ENCODE peak calls at places on chromosomes 1 and 21, in seven cellular contexts. Q is GM23338, P is heart right ventricle, Z is fibroblast of lung, V is SK-N-SH, F is neural progenitor cell, B is transverse colon. M is an unnamed sample.

GRCh38 chr1:3630161-3630611 is 5.4 kb downstream of the TPRG1L start:
- DNase-seq in Q (no peak), P (no peak), Z (no peak), V (no peak), F (no peak), B (no peak), M (no peak)

GRCh38 chr1:154951901-154952657 is 3.8 kb downstream of the PBXIP1 start:
- DNase-seq in Q (no peak), P (no peak), Z (no peak), V (peak), F (no peak), B (peak), M (no peak)

GRCh38 chr21:35791541-35792335 is 268.6 kb downstream of the SETD4 start:
- DNase-seq in Q (no peak), P (no peak), Z (no peak), V (no peak), F (peak), B (no peak), M (no peak)

GRCh38 chr1:208857471-208857870 is 613.3 kb upstream of the PLXNA2 start:
- DNase-seq in Q (no peak), P (no peak), Z (no peak), V (no peak), F (no peak), B (no peak), M (no peak)

GRCh38 chr1:84960371-84960770 is 36.5 kb downstream of the MCOLN2 start:
- DNase-seq in Q (no peak), P (no peak), Z (peak), V (no peak), F (no peak), B (no peak), M (no peak)

GRCh38 chr1:176609556-176610408 is 146.8 kb downstream of the PAPPA2 start:
- DNase-seq in Q (no peak), P (no peak), Z (no peak), V (no peak), F (no peak), B (no peak), M (no peak)

GRCh38 chr1:225943582-225943981 is 2.6 kb upstream of the LEFTY2 start:
- DNase-seq in Q (no peak), P (no peak), Z (no peak), V (no peak), F (no peak), B (no peak), M (no peak)

GRCh38 chr1:169858467-169858866 is 35.2 kb downstream of the SCYL3 start:
- DNase-seq in Q (no peak), P (no peak), Z (peak), V (no peak), F (no peak), B (no peak), M (no peak)

GRCh38 chr1:85553416-85553815 is 27.1 kb upstream of the CCN1 start:
- DNase-seq in Q (no peak), P (no peak), Z (no peak), V (no peak), F (no peak), B (no peak), M (no peak)

GRCh38 chr21:17900281-17900989 is 81.3 kb upstream of the C21orf91 start:
- DNase-seq in Q (peak), P (peak), Z (no peak), V (no peak), F (peak), B (no peak), M (no peak)

GRCh38 chr1:87673748-87674147 is 345.1 kb downstream of the LMO4 start:
- DNase-seq in Q (peak), P (no peak), Z (no peak), V (no peak), F (no peak), B (no peak), M (no peak)

GRCh38 chr1:205257735-205258134 is 30.0 kb downstream of the TMCC2 start:
- DNase-seq in Q (no peak), P (no peak), Z (no peak), V (no peak), F (no peak), B (no peak), M (no peak)

GRCh38 chr1:19232526-19232851 is 18.8 kb downstream of the EMC1 start:
- DNase-seq in Q (no peak), P (peak), Z (peak), V (no peak), F (no peak), B (no peak), M (peak)

GRCh38 chr1:85581138-85581801 is 709 bp downstream of the CCN1 start:
- DNase-seq in Q (peak), P (peak), Z (peak), V (peak), F (peak), B (peak), M (peak)

GRCh38 chr1:53348491-53349368 is 20.9 kb upstream of the LRP8 start:
- DNase-seq in Q (no peak), P (no peak), Z (no peak), V (no peak), F (no peak), B (no peak), M (peak)

GRCh38 chr1:31984419-31985347 is 29.0 kb upstream of the KHDRBS1 start:
- DNase-seq in Q (no peak), P (no peak), Z (peak), V (no peak), F (no peak), B (no peak), M (no peak)

GRCh38 chr21:15001113-15001512 is 63.7 kb downstream of the NRIP1 start:
- DNase-seq in Q (no peak), P (no peak), Z (no peak), V (no peak), F (no peak), B (no peak), M (no peak)

GRCh38 chr1:226400519-226401406 is 7.1 kb downstream of the PARP1 start:
- DNase-seq in Q (no peak), P (no peak), Z (no peak), V (no peak), F (no peak), B (no peak), M (no peak)

GRCh38 chr1:66533804-66534745 is at the start of gene SGIP1:
- DNase-seq in Q (peak), P (peak), Z (peak), V (peak), F (peak), B (peak), M (peak)

DNA sequence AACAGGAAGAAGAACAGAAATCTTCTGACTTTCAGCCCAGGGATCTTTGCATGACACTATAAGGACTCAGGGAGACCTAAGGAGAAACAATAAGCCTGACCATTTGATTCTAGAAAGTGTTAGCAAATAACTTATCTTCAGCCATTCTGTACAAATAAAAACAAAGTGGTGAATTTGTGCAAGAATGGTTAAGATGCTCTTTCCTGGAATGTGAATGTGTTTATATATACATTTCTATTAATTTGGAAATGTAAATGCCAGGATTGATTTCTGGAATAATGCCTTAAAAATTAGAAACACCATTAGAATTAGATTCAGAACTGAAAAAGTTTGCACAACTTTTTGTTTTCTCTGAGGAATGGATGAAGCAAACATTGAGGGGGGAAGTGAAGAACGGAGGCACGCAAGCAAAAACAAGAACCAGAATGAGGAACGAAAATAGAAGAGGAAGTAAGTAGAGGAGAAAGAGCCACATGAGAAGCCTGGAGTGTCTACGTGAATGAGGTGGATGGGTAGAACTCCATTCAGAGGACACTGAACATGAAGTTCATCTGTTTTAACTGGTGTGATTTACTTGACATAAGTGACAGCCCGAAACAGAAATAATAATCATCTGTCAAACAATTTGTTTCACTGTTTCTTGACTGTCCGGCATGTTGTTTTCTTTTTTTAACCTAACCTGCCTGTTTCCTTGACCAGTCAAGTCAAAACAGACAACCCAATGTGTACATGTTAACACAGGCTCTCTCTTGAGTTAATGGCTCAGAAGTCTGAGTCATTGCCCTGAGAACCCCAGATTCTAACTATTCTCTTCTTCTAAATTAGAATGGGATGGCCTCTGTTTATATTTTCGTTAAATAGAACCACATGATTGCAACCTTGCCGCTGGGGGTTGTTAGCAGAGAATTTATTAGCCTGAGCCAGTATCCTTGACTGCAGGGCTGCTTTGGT is 152.1 kb downstream of the ZC3H11B start:
- DNase-seq in Q (no peak), P (no peak), Z (peak), V (no peak), F (no peak), B (no peak), M (no peak)
- H3K4me3 ChIP-seq in Q (no peak), P (no peak), Z (no peak), V (no peak), F (no peak), B (no peak), M (no peak)

GRCh38 chr1:166164646-166164994 is 2.2 kb downstream of the FAM78B start:
- DNase-seq in Q (no peak), P (no peak), Z (no peak), V (no peak), F (no peak), B (no peak), M (no peak)

GRCh38 chr1:166166400-166166699 is 451 bp downstream of the FAM78B start:
- DNase-seq in Q (no peak), P (no peak), Z (no peak), V (no peak), F (peak), B (no peak), M (no peak)

GRCh38 chr1:166166701-166167394 is at the start of gene FAM78B:
- DNase-seq in Q (peak), P (peak), Z (peak), V (peak), F (peak), B (peak), M (peak)

GRCh38 chr1:166165661-166166399 is 971 bp downstream of the FAM78B start:
- DNase-seq in Q (peak), P (no peak), Z (peak), V (peak), F (peak), B (peak), M (no peak)

DNA sequence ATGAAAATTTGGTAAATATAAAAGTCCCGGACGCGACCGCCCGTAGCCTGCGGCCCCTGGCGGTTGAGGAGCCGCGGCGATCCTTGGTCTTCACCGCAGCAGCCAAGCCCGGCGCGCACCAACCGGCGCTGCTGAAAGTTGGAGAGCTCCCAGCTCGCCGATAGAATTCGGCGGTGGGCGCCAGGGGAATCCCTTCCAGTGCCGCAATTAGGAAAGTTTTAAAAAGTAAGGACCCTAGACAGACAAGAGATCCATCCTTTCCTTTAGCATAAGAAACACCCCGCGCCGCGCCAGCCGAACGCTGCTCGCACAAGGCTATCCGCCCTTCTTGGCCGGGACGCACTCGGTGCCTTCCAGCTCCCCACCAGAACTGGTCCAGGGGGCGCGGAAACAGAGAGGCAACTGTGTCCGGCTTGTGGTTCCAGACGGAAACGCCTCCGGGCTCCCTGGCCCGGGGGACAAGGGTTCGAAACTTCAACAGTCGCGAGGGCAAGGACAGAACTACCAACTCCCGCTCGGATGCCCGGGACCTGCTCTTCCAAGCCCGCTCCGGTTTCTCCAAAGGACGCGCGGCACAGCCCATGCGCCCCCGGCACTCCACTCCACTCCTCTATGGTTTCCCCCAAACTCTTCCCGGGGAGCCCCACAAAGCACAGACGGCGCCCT is 1.7 kb downstream of the FAM78B start:
- DNase-seq in Q (peak), P (peak), Z (peak), V (peak), F (peak), B (peak), M (no peak)
- TF ChIP-seq CTCF in Q (peak), P (peak), Z (peak), V (peak), F (peak), B (peak), M (no peak)

GRCh38 chr1:166840309-166841302 is 1.3 kb downstream of the POGK start:
- DNase-seq in Q (no peak), P (peak), Z (peak), V (peak), F (no peak), B (peak), M (no peak)
- H3K27ac ChIP-seq in Q (peak), P (peak), Z (no peak), V (peak), F (no peak), B (peak), M (peak)

DNA sequence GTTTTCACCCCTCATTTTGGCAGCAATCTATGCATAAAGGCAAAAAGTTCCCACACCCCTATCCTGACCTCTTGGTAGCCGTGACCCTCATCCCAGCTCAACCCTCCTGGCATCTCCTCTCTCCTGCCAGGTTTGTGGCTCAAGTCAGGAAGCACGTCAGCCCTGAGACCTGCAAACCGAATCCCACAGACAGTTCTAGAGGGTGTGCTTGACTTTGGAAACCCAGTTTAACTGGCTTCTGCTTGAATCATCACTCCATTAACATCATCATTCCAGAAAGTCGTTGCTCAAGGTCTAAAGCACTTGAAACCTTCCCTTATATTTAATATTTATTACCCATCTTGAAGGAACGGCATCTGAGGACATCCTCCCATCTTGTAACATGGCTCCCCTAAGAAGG is 133.4 kb upstream of the ERG start:
- DNase-seq in Q (no peak), P (no peak), Z (peak), V (no peak), F (no peak), B (no peak), M (no peak)
- H3K4me3 ChIP-seq in Q (no peak), P (no peak), Z (no peak), V (no peak), F (no peak), B (no peak), M (peak)